ENCODE peak calls at places on chromosomes 5 and 9, in four cellular contexts. D is H9, F is IMR-90, P is mesenchymal stem cell. H is an unnamed sample.

GRCh38 chr5:93359296-93359957 is 221.6 kb downstream of the NR2F1-AS1 start:
- DNase-seq in F (peak), P (peak), D (no peak), H (no peak)

GRCh38 chr5:170362102-170362501 is 27.1 kb downstream of the KCNMB1 start:
- DNase-seq in F (no peak), P (no peak), D (no peak), H (no peak)

GRCh38 chr9:16001856-16002255 is 449.0 kb downstream of the CCDC171 start:
- DNase-seq in D (no peak), F (peak), P (no peak), H (no peak)

GRCh38 chr5:79613571-79613970 is 1.3 kb downstream of the TENT2 start:
- DNase-seq in P (peak), D (no peak), F (no peak), H (no peak)

GRCh38 chr5:80990527-80990926 is 30.4 kb downstream of the RASGRF2 start:
- DNase-seq in P (no peak), F (no peak), D (peak), H (peak)

GRCh38 chr5:135877570-135878155 is 18.0 kb downstream of the IL9 start:
- DNase-seq in D (no peak), P (no peak), F (no peak), H (no peak)

GRCh38 chr9:27340876-27341540 is 44.1 kb upstream of the EQTN start:
- DNase-seq in D (no peak), P (no peak), F (no peak), H (no peak)

GRCh38 chr9:136372561-136373299 is 739 bp downstream of the CARD9 start:
- DNase-seq in D (peak), P (peak), F (peak), H (peak)

GRCh38 chr9:20788526-20789421 is 104.7 kb downstream of the FOCAD start:
- DNase-seq in P (no peak), F (no peak), D (no peak), H (no peak)

GRCh38 chr5:117681855-117682254 is 1107.2 kb upstream of the SEMA6A start:
- DNase-seq in D (no peak), F (no peak), P (no peak), H (no peak)

GRCh38 chr5:34929720-34930526 is 564 bp downstream of the DNAJC21 start:
- DNase-seq in D (peak), F (peak), P (peak), H (peak)

GRCh38 chr5:6307304-6307703 is 71.0 kb downstream of the MED10 start:
- DNase-seq in D (no peak), P (no peak), F (no peak), H (no peak)

GRCh38 chr9:82271099-82271498 is 282.5 kb downstream of the SPATA31D1 start:
- DNase-seq in F (peak), D (no peak), P (peak), H (peak)

DNA sequence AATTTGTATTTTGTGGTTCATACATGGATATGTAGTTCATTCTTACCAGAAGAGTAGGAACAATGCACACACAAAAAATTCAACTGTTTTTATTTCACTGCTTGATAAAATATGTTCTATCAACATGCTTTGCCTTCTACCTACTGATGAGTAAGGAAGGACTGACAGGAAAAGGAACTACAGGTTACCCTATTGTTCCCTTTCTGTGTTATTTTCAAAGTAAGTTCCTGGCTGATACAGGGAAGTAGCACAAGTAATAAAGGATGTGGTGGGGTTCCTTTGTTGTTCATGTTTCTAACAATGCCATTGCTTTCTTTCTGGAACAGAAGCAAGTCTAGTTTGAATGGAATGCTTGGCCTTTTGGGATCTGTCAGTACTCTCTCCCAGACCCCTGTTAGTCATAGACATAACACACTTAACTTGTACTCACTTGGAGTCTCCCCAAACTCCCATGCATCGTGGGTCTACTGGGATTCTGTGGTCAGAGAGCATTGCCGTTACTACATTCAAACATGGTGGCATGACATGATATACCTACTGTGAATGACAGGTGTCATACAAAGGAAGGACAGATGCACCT is 20.2 kb upstream of the ALDOB start:
- DNase-seq in D (no peak), F (peak), P (no peak), H (no peak)
- H2BK5ac ChIP-seq in D (no peak), F (no peak), P (no peak), H (no peak)

DNA sequence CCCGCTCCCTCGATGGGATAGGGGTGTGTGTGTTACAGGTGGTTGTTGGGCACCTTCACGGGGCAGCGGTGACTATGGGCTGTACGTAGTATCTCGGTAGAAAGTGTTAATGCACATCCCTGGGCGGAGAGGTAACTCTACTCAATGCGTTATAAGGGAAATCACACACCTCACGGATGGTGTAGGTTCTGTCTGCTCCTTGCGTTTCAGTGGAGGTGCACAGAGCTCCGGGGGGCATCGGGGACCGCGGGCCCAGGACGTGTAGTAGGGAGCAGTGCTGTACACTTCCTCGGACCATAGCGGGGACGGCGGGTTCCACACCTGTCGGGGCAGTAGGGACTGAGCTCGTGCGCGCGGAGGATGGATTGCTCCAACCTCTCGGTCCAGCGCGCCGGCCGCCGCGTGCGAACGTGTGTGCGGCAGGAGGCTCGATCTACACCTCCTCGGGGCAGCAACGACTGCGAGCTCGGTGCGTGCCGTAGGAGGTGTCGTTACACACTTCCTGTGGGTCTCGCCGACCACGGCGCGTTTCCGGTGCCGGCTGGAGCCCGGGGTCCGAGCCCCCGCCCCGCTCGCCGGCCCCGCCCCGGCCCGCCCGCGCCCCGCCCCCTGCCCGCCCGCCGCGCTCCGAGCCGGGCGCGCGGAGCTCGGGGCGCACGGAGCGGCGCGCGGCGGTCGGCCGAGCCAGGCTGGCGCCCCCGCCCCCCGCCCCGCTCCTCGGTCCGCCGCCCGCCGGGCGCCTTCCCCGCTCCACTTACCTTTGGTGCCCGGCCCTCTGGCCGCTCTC is at the start of gene KIAA1958:
- DNase-seq in D (peak), P (peak), F (peak), H (peak)
- H2BK5ac ChIP-seq in D (no peak), P (peak), F (peak), H (peak)

DNA sequence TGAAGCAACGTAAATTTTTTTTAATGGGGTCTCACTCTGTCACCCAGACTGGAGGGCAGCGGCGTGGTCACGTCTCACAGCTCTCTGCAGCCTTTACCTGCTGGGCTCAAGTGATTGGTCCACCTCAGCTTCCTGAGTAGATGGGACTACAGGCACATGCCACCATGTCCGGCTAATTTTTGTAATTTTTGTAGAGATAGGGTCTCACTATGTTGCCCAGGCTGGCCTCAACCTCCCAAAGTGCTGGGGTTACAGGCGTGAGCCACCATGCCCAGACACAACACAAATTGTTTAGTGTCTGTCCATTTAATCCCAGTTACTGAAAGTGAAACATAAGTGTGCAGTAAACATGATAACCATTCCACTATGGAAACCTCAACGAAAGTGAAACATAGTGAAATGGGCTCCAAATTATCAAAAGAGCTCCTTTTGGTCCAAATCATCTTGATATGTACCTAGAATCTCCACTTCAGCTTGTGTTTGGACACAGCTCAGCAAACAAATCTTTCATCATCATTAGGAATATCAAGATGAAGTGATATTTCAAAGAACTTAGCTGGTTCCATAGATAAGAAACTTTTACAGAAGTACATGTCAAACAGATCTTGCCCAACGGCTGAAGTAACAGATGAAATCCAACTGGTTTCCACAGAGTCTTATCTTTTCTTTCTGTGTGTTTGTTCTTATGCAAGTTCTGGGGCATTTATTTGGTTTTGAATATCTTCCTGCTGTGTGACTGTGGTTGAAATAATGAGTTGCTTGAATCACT is 41.2 kb upstream of the PLPP1 start:
- DNase-seq in F (peak), D (no peak), P (peak), H (peak)
- H2BK5ac ChIP-seq in F (peak), D (no peak), P (no peak), H (peak)

DNA sequence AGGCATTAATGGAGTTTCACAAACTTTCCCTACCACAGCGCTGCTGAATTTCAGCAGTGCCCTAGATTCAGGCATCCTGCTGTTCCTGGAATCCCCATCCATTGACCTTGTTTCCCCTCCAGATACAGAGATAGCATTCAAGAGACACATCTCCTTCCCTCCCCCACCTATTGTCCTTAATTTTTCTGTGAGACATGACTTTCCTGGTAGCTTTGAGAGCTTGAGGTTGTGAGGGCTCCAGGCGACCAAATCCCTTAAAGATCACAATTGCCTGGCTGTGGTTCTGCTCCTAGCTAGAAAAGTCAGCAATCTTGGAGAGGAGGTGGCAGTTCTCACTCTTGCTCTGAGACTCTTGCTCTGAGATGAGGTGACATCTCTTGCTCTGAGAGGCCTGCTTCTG is 48.0 kb downstream of the PRR16 start:
- DNase-seq in D (peak), P (no peak), F (no peak), H (no peak)
- H2BK5ac ChIP-seq in D (no peak), P (no peak), F (no peak), H (no peak)

GRCh38 chr9:133497443-133497842 is 18.5 kb upstream of the SLC2A6 start:
- DNase-seq in F (no peak), P (no peak), D (no peak), H (no peak)

GRCh38 chr9:133494636-133495326 is 15.9 kb upstream of the SLC2A6 start:
- DNase-seq in D (no peak), P (no peak), F (no peak), H (no peak)

GRCh38 chr9:133496901-133497411 is 18.1 kb upstream of the SLC2A6 start:
- DNase-seq in D (no peak), P (no peak), F (no peak), H (no peak)

GRCh38 chr9:133493845-133494540 is 15.1 kb upstream of the SLC2A6 start:
- DNase-seq in P (no peak), D (no peak), F (no peak), H (no peak)

GRCh38 chr9:133495327-133496293 is 16.7 kb upstream of the SLC2A6 start:
- DNase-seq in F (no peak), D (no peak), P (no peak), H (no peak)
- H2BK5ac ChIP-seq in F (no peak), D (no peak), P (no peak), H (no peak)

DNA sequence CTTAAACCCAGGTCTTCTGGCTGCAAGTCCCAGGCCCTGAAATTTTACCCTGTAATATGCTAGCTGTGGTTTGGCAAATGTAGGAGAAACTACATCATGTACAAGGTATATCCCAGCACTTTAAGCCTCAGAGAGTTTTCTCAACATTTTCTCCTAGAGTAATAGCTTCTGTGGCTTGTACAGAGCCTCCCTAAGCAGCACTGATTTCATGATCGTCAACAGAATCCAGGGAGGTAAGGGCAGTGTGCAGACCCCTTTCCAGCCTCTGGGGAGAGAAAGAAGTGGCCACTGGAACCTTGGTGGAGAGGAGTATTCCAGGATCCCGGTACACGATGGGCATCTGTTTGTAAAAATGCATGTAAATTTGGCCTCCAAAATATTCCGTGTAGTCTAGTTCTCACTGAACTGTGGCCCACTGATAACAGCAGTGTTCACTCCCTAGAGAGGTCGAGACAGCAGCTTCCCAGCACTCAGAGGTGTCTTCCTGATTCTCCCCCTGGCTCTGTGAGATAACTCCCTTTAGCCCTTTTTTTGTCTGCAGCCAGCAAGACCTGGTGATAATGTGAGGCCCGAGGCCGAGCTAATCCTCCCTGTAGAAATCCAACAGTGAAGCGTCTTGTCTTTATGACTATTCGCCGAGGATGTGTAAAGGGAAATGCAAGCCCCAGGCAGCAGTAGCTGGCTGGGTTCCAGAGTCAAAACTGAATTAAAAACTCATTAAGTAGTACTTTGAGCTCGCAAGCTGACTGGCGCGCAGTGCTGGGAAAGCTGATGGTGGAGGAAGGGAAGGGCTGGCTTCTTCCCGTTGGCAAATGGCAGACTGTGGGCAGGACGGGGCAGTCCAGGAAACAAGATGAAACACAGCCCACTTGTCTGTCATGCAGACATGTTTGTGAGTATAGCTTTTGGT is 59.0 kb downstream of the MAP1B start:
- DNase-seq in F (peak), D (peak), P (no peak), H (no peak)
- H2BK5ac ChIP-seq in F (peak), D (no peak), P (no peak), H (no peak)

GRCh38 chr9:137891588-137892423 is 14.2 kb downstream of the CACNA1B start:
- DNase-seq in P (no peak), D (no peak), F (no peak), H (no peak)
- H2BK5ac ChIP-seq in P (no peak), D (no peak), F (no peak), H (no peak)

GRCh38 chr9:33290994-33291397 is 680 bp downstream of the NFX1 start:
- DNase-seq in D (no peak), P (no peak), F (peak), H (no peak)
- H2BK5ac ChIP-seq in D (no peak), P (no peak), F (peak), H (peak)

GRCh38 chr5:139378101-139378825 is 4.8 kb downstream of the SLC23A1 start:
- DNase-seq in F (no peak), D (peak), P (no peak), H (peak)
- H2BK5ac ChIP-seq in F (no peak), D (no peak), P (no peak), H (no peak)

DNA sequence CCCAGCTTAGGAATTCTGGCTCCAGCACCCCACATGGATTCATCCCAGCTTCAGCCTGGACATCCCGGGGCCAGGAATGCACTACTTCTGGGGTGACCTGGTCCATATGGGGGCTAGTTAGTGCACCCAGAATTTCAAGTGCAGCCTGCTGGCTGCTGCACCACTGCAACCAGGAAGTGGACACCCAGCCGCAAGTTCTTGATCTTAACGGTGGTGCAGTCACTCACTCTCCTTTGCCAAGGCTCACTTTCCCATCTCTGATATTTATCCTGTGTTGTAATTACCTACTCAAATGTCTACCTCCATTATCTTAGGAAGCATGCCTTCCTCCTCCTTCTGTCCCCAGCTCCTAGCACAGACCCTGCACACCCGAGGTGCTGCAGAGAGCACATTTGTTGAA is 26.2 kb upstream of the RAB14 start:
- DNase-seq in P (no peak), D (no peak), F (no peak), H (no peak)
- H2BK5ac ChIP-seq in P (no peak), D (no peak), F (no peak), H (no peak)

H was measured in trophoblast cell.